ENCODE peak calls at places on chromosome 3, in six cellular contexts. One of them, this sample, is unnamed.

GRCh38 chr3:104896624-104897023 is 470.1 kb upstream of the ALCAM start:
- DNase-seq in T-helper 9 cell: no peak
- DNase-seq in iris pigment epithelial cell: no peak
- DNase-seq in AG04450: no peak
- DNase-seq in AG20443: no peak
- DNase-seq in HCT116: no peak
- DNase-seq in this sample: no peak

GRCh38 chr3:20037255-20037996 is 2.8 kb upstream of the KAT2B start:
- DNase-seq in T-helper 9 cell: no peak
- DNase-seq in iris pigment epithelial cell: no peak
- DNase-seq in HCT116: no peak
- DNase-seq in AG20443: no peak
- DNase-seq in AG04450: no peak
- DNase-seq in this sample: no peak

GRCh38 chr3:189270248-189270832 is 98.6 kb downstream of the TPRG1 start:
- DNase-seq in AG04450: peak; percentile 48
- DNase-seq in HCT116: peak; percentile 73
- DNase-seq in iris pigment epithelial cell: peak; percentile 79
- DNase-seq in T-helper 9 cell: peak; percentile 2
- DNase-seq in AG20443: peak; percentile 86
- DNase-seq in this sample: peak; percentile 88

GRCh38 chr3:197421021-197421420 is 122.6 kb upstream of the DLG1 start:
- DNase-seq in AG04450: no peak
- DNase-seq in AG20443: no peak
- DNase-seq in T-helper 9 cell: no peak
- DNase-seq in iris pigment epithelial cell: no peak
- DNase-seq in HCT116: no peak
- DNase-seq in this sample: no peak

GRCh38 chr3:194870394-194871110 is 184.9 kb downstream of the FAM43A start:
- DNase-seq in HCT116: peak; percentile 59
- DNase-seq in AG20443: no peak
- DNase-seq in T-helper 9 cell: no peak
- DNase-seq in iris pigment epithelial cell: peak; percentile 44
- DNase-seq in AG04450: no peak
- DNase-seq in this sample: peak; percentile 80

GRCh38 chr3:36677331-36678007 is 86.9 kb downstream of the DCLK3 start:
- DNase-seq in iris pigment epithelial cell: peak; percentile 91
- DNase-seq in AG04450: peak; percentile 55
- DNase-seq in HCT116: peak; percentile 29
- DNase-seq in AG20443: peak; percentile 86
- DNase-seq in T-helper 9 cell: no peak
- DNase-seq in this sample: peak; percentile 81

GRCh38 chr3:126527006-126527405 is 3.1 kb downstream of the CHST13 start:
- DNase-seq in AG04450: no peak
- DNase-seq in HCT116: no peak
- DNase-seq in iris pigment epithelial cell: no peak
- DNase-seq in T-helper 9 cell: no peak
- DNase-seq in AG20443: no peak
- DNase-seq in this sample: no peak

GRCh38 chr3:143265501-143266070 is 146.0 kb downstream of the CHST2 start:
- DNase-seq in iris pigment epithelial cell: no peak
- DNase-seq in AG20443: no peak
- DNase-seq in HCT116: no peak
- DNase-seq in AG04450: no peak
- DNase-seq in T-helper 9 cell: no peak
- DNase-seq in this sample: peak; percentile 35

GRCh38 chr3:100123112-100123511 is 8.8 kb upstream of the FILIP1L start:
- DNase-seq in AG04450: no peak
- DNase-seq in HCT116: no peak
- DNase-seq in iris pigment epithelial cell: no peak
- DNase-seq in T-helper 9 cell: no peak
- DNase-seq in AG20443: no peak
- DNase-seq in this sample: no peak

GRCh38 chr3:161149529-161149928 is 44.4 kb upstream of the B3GALNT1 start:
- DNase-seq in HCT116: no peak
- DNase-seq in T-helper 9 cell: no peak
- DNase-seq in iris pigment epithelial cell: peak; percentile 83
- DNase-seq in AG04450: no peak
- DNase-seq in AG20443: no peak
- DNase-seq in this sample: peak; percentile 37

GRCh38 chr3:87260270-87260669 is 16.1 kb downstream of the POU1F1 start:
- DNase-seq in AG20443: peak; percentile 51
- DNase-seq in HCT116: peak; percentile 44
- DNase-seq in T-helper 9 cell: peak; percentile 16
- DNase-seq in AG04450: peak; percentile 10
- DNase-seq in iris pigment epithelial cell: peak; percentile 56
- DNase-seq in this sample: peak; percentile 73

GRCh38 chr3:58868101-58868779 is 181.6 kb downstream of the CFAP20DC start:
- DNase-seq in iris pigment epithelial cell: no peak
- DNase-seq in HCT116: no peak
- DNase-seq in T-helper 9 cell: no peak
- DNase-seq in AG04450: no peak
- DNase-seq in AG20443: no peak
- DNase-seq in this sample: no peak

GRCh38 chr3:13540332-13540995 is 8.5 kb upstream of the FBLN2 start:
- DNase-seq in AG20443: no peak
- DNase-seq in AG04450: no peak
- DNase-seq in iris pigment epithelial cell: no peak
- DNase-seq in HCT116: no peak
- DNase-seq in T-helper 9 cell: no peak
- DNase-seq in this sample: peak; percentile 55

GRCh38 chr3:38283810-38284775 is 2.0 kb downstream of the SLC22A14 start:
- DNase-seq in AG20443: peak; percentile 85
- DNase-seq in iris pigment epithelial cell: peak; percentile 45
- DNase-seq in AG04450: no peak
- DNase-seq in HCT116: no peak
- DNase-seq in T-helper 9 cell: no peak
- DNase-seq in this sample: peak; percentile 85

GRCh38 chr3:47954562-47954961 is 61.7 kb downstream of the MAP4 start:
- DNase-seq in T-helper 9 cell: no peak
- DNase-seq in AG20443: no peak
- DNase-seq in iris pigment epithelial cell: no peak
- DNase-seq in HCT116: no peak
- DNase-seq in AG04450: no peak
- DNase-seq in this sample: peak; percentile 52

GRCh38 chr3:11186771-11187170 is 32.5 kb downstream of the HRH1 start:
- DNase-seq in HCT116: no peak
- DNase-seq in AG20443: peak; percentile 36
- DNase-seq in iris pigment epithelial cell: no peak
- DNase-seq in AG04450: no peak
- DNase-seq in T-helper 9 cell: no peak
- DNase-seq in this sample: peak; percentile 94

GRCh38 chr3:185060655-185061054 is 92.2 kb downstream of the C3orf70 start:
- DNase-seq in T-helper 9 cell: no peak
- DNase-seq in AG04450: no peak
- DNase-seq in AG20443: no peak
- DNase-seq in iris pigment epithelial cell: no peak
- DNase-seq in HCT116: no peak
- DNase-seq in this sample: no peak

GRCh38 chr3:73404450-73404849 is 220.3 kb downstream of the PDZRN3 start:
- DNase-seq in T-helper 9 cell: no peak
- DNase-seq in AG04450: no peak
- DNase-seq in AG20443: no peak
- DNase-seq in HCT116: no peak
- DNase-seq in iris pigment epithelial cell: no peak
- DNase-seq in this sample: no peak

GRCh38 chr3:134810052-134810435 is 15.0 kb downstream of the EPHB1 start:
- DNase-seq in T-helper 9 cell: no peak
- DNase-seq in HCT116: no peak
- DNase-seq in iris pigment epithelial cell: no peak
- DNase-seq in AG20443: no peak
- DNase-seq in AG04450: no peak
- DNase-seq in this sample: no peak

GRCh38 chr3:178205750-178206149 is 330.5 kb upstream of the KCNMB2 start:
- DNase-seq in HCT116: no peak
- DNase-seq in T-helper 9 cell: no peak
- DNase-seq in AG04450: peak; percentile 11
- DNase-seq in iris pigment epithelial cell: no peak
- DNase-seq in AG20443: peak; percentile 14
- DNase-seq in this sample: peak; percentile 63

GRCh38 chr3:162489853-162490252 is 993.2 kb downstream of the OTOL1 start:
- DNase-seq in HCT116: peak; percentile 8
- DNase-seq in AG20443: no peak
- DNase-seq in AG04450: no peak
- DNase-seq in iris pigment epithelial cell: no peak
- DNase-seq in T-helper 9 cell: no peak
- DNase-seq in this sample: no peak

GRCh38 chr3:127722928-127723603 is 50.3 kb downstream of the ABTB1 start:
- DNase-seq in AG04450: no peak
- DNase-seq in iris pigment epithelial cell: peak; percentile 31
- DNase-seq in AG20443: peak; percentile 41
- DNase-seq in HCT116: no peak
- DNase-seq in T-helper 9 cell: no peak
- DNase-seq in this sample: peak; percentile 14

GRCh38 chr3:14452676-14453367 is 50.4 kb downstream of the SLC6A6 start:
- DNase-seq in AG04450: peak; percentile 96
- DNase-seq in T-helper 9 cell: no peak
- DNase-seq in iris pigment epithelial cell: peak; percentile 96
- DNase-seq in AG20443: peak; percentile 92
- DNase-seq in HCT116: peak; percentile 73
- DNase-seq in this sample: peak; percentile 100

GRCh38 chr3:157136647-157137387 is 23.1 kb downstream of the CCNL1 start:
- DNase-seq in iris pigment epithelial cell: peak; percentile 73
- DNase-seq in T-helper 9 cell: no peak
- DNase-seq in HCT116: no peak
- DNase-seq in AG04450: no peak
- DNase-seq in AG20443: no peak
- DNase-seq in this sample: peak; percentile 55

GRCh38 chr3:156518726-156519125 is 36.2 kb downstream of the SSR3 start:
- DNase-seq in iris pigment epithelial cell: no peak
- DNase-seq in HCT116: no peak
- DNase-seq in AG04450: no peak
- DNase-seq in AG20443: peak; percentile 36
- DNase-seq in T-helper 9 cell: no peak
- DNase-seq in this sample: peak; percentile 75

GRCh38 chr3:50876947-50877346 is 202.2 kb downstream of the DOCK3 start:
- DNase-seq in HCT116: no peak
- DNase-seq in AG20443: no peak
- DNase-seq in T-helper 9 cell: no peak
- DNase-seq in iris pigment epithelial cell: no peak
- DNase-seq in AG04450: no peak
- DNase-seq in this sample: no peak

GRCh38 chr3:174441588-174442316 is 417.4 kb upstream of the NAALADL2 start:
- DNase-seq in HCT116: no peak
- DNase-seq in AG20443: peak; percentile 11
- DNase-seq in T-helper 9 cell: no peak
- DNase-seq in AG04450: peak; percentile 57
- DNase-seq in iris pigment epithelial cell: peak; percentile 16
- DNase-seq in this sample: peak; percentile 95